ENCODE peak calls at places on chromosomes 6 and 20, in eight cellular contexts. P is SK-N-SH treated with all-trans-retinoic acid at 6 μM for 48 hours; Y is effector memory CD8-positive, alpha-beta T cell; T is left cardiac atrium; Q is gastroesophageal sphincter; H is left lung; Z is heart left ventricle; L is HCT116. W is an unnamed sample.

GRCh38 chr6:164007881-164008280 is 593.4 kb downstream of the QKI start:
- ATAC-seq in H (no peak), P (no peak), T (no peak), Z (no peak), Y (no peak), L (no peak), Q (no peak), W (peak; percentile 11)

GRCh38 chr6:99338188-99338587 is 11.3 kb downstream of the FAXC start:
- ATAC-seq in T (no peak), L (no peak), Y (no peak), Q (no peak), H (no peak), P (no peak), Z (no peak), W (peak; percentile 65)

GRCh38 chr20:19932170-19932667 is 84.9 kb upstream of the NAA20 start:
- ATAC-seq in P (peak; percentile 95), Z (peak; percentile 74), Y (no peak), H (no peak), T (peak; percentile 73), L (no peak), Q (peak; percentile 68), W (no peak)

GRCh38 chr6:142761756-142762155 is 183.2 kb downstream of the HIVEP2 start:
- ATAC-seq in H (no peak), L (no peak), Z (no peak), T (no peak), P (no peak), Y (no peak), Q (no peak), W (no peak)

GRCh38 chr20:39874049-39874893 is 814.8 kb downstream of the MAFB start:
- ATAC-seq in L (peak; percentile 68), T (peak; percentile 93), P (peak; percentile 95), Y (no peak), H (peak; percentile 93), Z (peak; percentile 93), Q (peak; percentile 60), W (peak; percentile 62)

GRCh38 chr20:46985241-46985640 is 90.6 kb downstream of the EYA2 start:
- ATAC-seq in T (no peak), L (no peak), H (no peak), Q (peak; percentile 81), P (no peak), Y (no peak), Z (no peak), W (peak; percentile 52)

GRCh38 chr6:114783783-114784182 is 441.0 kb upstream of the HS3ST5 start:
- ATAC-seq in Y (no peak), L (no peak), P (no peak), T (no peak), H (no peak), Z (no peak), Q (no peak), W (no peak)

GRCh38 chr6:154408906-154409500 is 52.4 kb upstream of the IPCEF1 start:
- ATAC-seq in L (no peak), Q (no peak), Z (peak; percentile 50), H (no peak), Y (no peak), T (peak; percentile 44), P (no peak), W (no peak)

GRCh38 chr6:135540207-135540877 is 42.8 kb upstream of the AHI1 start:
- ATAC-seq in Q (no peak), P (peak; percentile 45), T (peak; percentile 47), Z (no peak), L (no peak), H (no peak), Y (no peak), W (no peak)

GRCh38 chr20:35772563-35773058 is 796 bp downstream of the PHF20 start:
- ATAC-seq in Y (no peak), H (no peak), Q (no peak), Z (no peak), T (no peak), P (no peak), L (no peak), W (no peak)

GRCh38 chr6:126786262-126786661 is 332.2 kb upstream of the RSPO3 start:
- ATAC-seq in Y (no peak), Z (no peak), H (no peak), T (no peak), P (no peak), L (no peak), Q (no peak), W (no peak)

GRCh38 chr20:61628901-61629300 is 376.8 kb downstream of the CDH4 start:
- ATAC-seq in P (no peak), L (no peak), H (no peak), Y (no peak), T (no peak), Q (no peak), Z (no peak), W (peak; percentile 29)

GRCh38 chr20:9912858-9913434 is 74.1 kb upstream of the PAK5 start:
- ATAC-seq in H (peak; percentile 87), Z (no peak), P (peak; percentile 69), Y (no peak), L (peak; percentile 75), T (no peak), Q (no peak), W (peak; percentile 53)

GRCh38 chr6:20313960-20314530 is 87.6 kb upstream of the E2F3 start:
- ATAC-seq in Q (no peak), P (no peak), Y (no peak), T (no peak), L (no peak), H (peak; percentile 18), Z (no peak), W (no peak)

GRCh38 chr20:60113771-60114170 is 155.5 kb downstream of the CDH26 start:
- ATAC-seq in Y (no peak), P (no peak), Z (no peak), Q (no peak), L (no peak), T (no peak), H (peak; percentile 24), W (no peak)

GRCh38 chr6:90347411-90347841 is 50.8 kb upstream of the BACH2 start:
- ATAC-seq in Q (no peak), H (no peak), Z (no peak), P (no peak), Y (no peak), L (no peak), T (no peak), W (peak; percentile 78)

GRCh38 chr20:25372584-25373336 is 17.9 kb downstream of the ABHD12 start:
- ATAC-seq in T (no peak), H (no peak), P (peak; percentile 67), Q (no peak), Y (no peak), L (no peak), Z (no peak), W (peak; percentile 91)

GRCh38 chr6:120473804-120474203 is 860.5 kb downstream of the TBC1D32 start:
- ATAC-seq in H (no peak), Y (no peak), L (no peak), Z (no peak), Q (no peak), T (no peak), P (no peak), W (no peak)

GRCh38 chr6:108831104-108831503 is 17.1 kb upstream of the ARMC2 start:
- ATAC-seq in T (peak; percentile 64), Q (no peak), Z (no peak), H (no peak), P (no peak), L (no peak), Y (no peak), W (no peak)

GRCh38 chr20:38156280-38156679 is 8.8 kb downstream of the TGM2 start:
- ATAC-seq in Z (no peak), T (no peak), H (no peak), P (no peak), Y (no peak), L (no peak), Q (no peak), W (no peak)

GRCh38 chr6:11689847-11690246 is 88.8 kb downstream of the ADTRP start:
- ATAC-seq in L (no peak), Z (no peak), Q (no peak), Y (no peak), T (no peak), P (no peak), H (no peak), W (no peak)

GRCh38 chr6:64034331-64034730 is 398.7 kb downstream of the PHF3 start:
- ATAC-seq in L (no peak), T (no peak), H (no peak), Y (no peak), Q (no peak), P (no peak), Z (no peak), W (no peak)

GRCh38 chr20:25033941-25034335 is 24.0 kb downstream of the ACSS1 start:
- ATAC-seq in Q (no peak), T (no peak), H (peak; percentile 29), L (no peak), P (no peak), Y (no peak), Z (no peak), W (no peak)

GRCh38 chr6:75735491-75736186 is 13.4 kb upstream of the MYO6 start:
- ATAC-seq in Z (no peak), Y (no peak), H (peak; percentile 79), P (peak; percentile 88), T (no peak), L (peak; percentile 78), Q (no peak), W (peak; percentile 73)

GRCh38 chr6:121504227-121504626 is 68.8 kb downstream of the GJA1 start:
- ATAC-seq in T (no peak), H (peak; percentile 86), Z (peak; percentile 71), Q (peak; percentile 83), Y (no peak), P (peak; percentile 81), L (no peak), W (peak; percentile 97)

GRCh38 chr6:54935739-54936138 is 89.2 kb downstream of the FAM83B start:
- ATAC-seq in Z (no peak), L (peak; percentile 99), T (no peak), H (peak; percentile 41), Q (no peak), P (no peak), Y (no peak), W (peak; percentile 100)

GRCh38 chr20:62777528-62777830 is 18.8 kb upstream of the MRGBP start:
- ATAC-seq in Y (no peak), P (no peak), Q (no peak), L (no peak), T (no peak), H (no peak), Z (no peak), W (no peak)

GRCh38 chr6:82248233-82248735 is 740 bp upstream of the IBTK start:
- ATAC-seq in L (peak; percentile 64), P (peak; percentile 17), H (peak; percentile 57), T (peak; percentile 40), Q (peak; percentile 44), Y (no peak), Z (peak; percentile 54), W (peak; percentile 86)

GRCh38 chr6:28634406-28634757 is 108.7 kb downstream of the GPX5 start:
- ATAC-seq in P (peak; percentile 14), H (no peak), Y (no peak), Z (no peak), T (no peak), L (no peak), Q (no peak), W (no peak)

GRCh38 chr6:125868996-125869395 is 78.2 kb downstream of the NCOA7 start:
- ATAC-seq in Z (peak; percentile 78), Q (no peak), H (no peak), Y (no peak), L (no peak), T (peak; percentile 34), P (peak; percentile 66), W (no peak)

GRCh38 chr6:113645576-113645970 is 211.6 kb upstream of the MARCKS start:
- ATAC-seq in L (peak; percentile 35), Y (no peak), H (no peak), T (no peak), Q (no peak), Z (no peak), P (peak; percentile 90), W (peak; percentile 63)

GRCh38 chr6:75315978-75316377 is 31.4 kb upstream of the TMEM30A start:
- ATAC-seq in H (no peak), Y (no peak), L (no peak), T (no peak), Z (no peak), P (no peak), Q (no peak), W (no peak)

GRCh38 chr6:52697903-52698302 is 27.0 kb downstream of the TMEM14A start:
- ATAC-seq in P (peak; percentile 32), H (no peak), L (peak; percentile 69), Y (no peak), Z (no peak), Q (no peak), T (no peak), W (peak; percentile 86)

GRCh38 chr6:101302593-101302992 is 90.9 kb upstream of the GRIK2 start:
- ATAC-seq in L (no peak), T (no peak), H (no peak), Q (no peak), Y (no peak), Z (no peak), P (no peak), W (peak; percentile 85)

W was measured in esophagus mucosa.